ENCODE peak calls at places on chromosomes 12 and 14, in eight cellular contexts. B is K562, G is stomach, R is sigmoid colon, W is Peyer's patch, K is ovary, Y is transverse colon, I is endothelial cell of umbilical vein. D is an unnamed sample.

GRCh38 chr14:89926709-89927108 is 27.8 kb downstream of the EFCAB11 start:
- DNase-seq in B (no peak), G (no peak), R (no peak), W (no peak), K (no peak), Y (no peak), I (peak), D (no peak)

GRCh38 chr14:89476515-89476914 is 59.5 kb upstream of the FOXN3 start:
- DNase-seq in B (no peak), G (no peak), R (no peak), W (no peak), K (no peak), Y (no peak), I (no peak), D (no peak)

GRCh38 chr14:58826845-58827686 is 189.3 kb downstream of the DACT1 start:
- DNase-seq in B (peak), G (no peak), R (no peak), W (no peak), K (no peak), Y (no peak), I (no peak), D (no peak)

GRCh38 chr12:121154793-121155375 is 22.2 kb downstream of the P2RX7 start:
- DNase-seq in B (no peak), G (no peak), R (no peak), W (no peak), K (no peak), Y (no peak), I (no peak), D (no peak)

GRCh38 chr12:95339086-95339788 is 121.6 kb downstream of the VEZT start:
- DNase-seq in B (no peak), G (no peak), R (no peak), W (no peak), K (no peak), Y (no peak), I (no peak), D (no peak)

GRCh38 chr12:38921025-38921677 is 15.8 kb upstream of the CPNE8 start:
- DNase-seq in B (peak), G (peak), R (no peak), W (no peak), K (no peak), Y (peak), I (peak), D (peak)

GRCh38 chr12:124566181-124567034 is 1.0 kb downstream of the NCOR2 start:
- DNase-seq in B (peak), G (peak), R (peak), W (peak), K (peak), Y (peak), I (peak), D (peak)

GRCh38 chr14:80425686-80426085 is 214.4 kb upstream of the DIO2 start:
- DNase-seq in B (no peak), G (no peak), R (no peak), W (no peak), K (no peak), Y (no peak), I (peak), D (no peak)

GRCh38 chr14:70257526-70257925 is 68.8 kb upstream of the SLC8A3 start:
- DNase-seq in B (peak), G (no peak), R (no peak), W (no peak), K (no peak), Y (peak), I (no peak), D (peak)

GRCh38 chr14:35385042-35385839 is 19.3 kb downstream of the NFKBIA start:
- DNase-seq in B (peak), G (peak), R (peak), W (no peak), K (peak), Y (peak), I (peak), D (no peak)

GRCh38 chr12:39905152-39905551 is 200.7 kb downstream of the SLC2A13 start:
- DNase-seq in B (no peak), G (no peak), R (peak), W (no peak), K (peak), Y (peak), I (no peak), D (no peak)

GRCh38 chr12:31215521-31216232 is 110.3 kb downstream of the SINHCAF start:
- DNase-seq in B (no peak), G (no peak), R (peak), W (no peak), K (no peak), Y (no peak), I (no peak), D (no peak)

GRCh38 chr12:65741662-65742480 is 82.4 kb upstream of the HMGA2 start:
- DNase-seq in B (peak), G (no peak), R (no peak), W (no peak), K (peak), Y (peak), I (peak), D (peak)

GRCh38 chr14:94355191-94355794 is 32.2 kb upstream of the SERPINA6 start:
- DNase-seq in B (no peak), G (peak), R (no peak), W (no peak), K (peak), Y (peak), I (no peak), D (no peak)

GRCh38 chr14:81474685-81475324 is 58.8 kb downstream of the SEL1L start:
- DNase-seq in B (no peak), G (no peak), R (no peak), W (no peak), K (no peak), Y (no peak), I (no peak), D (no peak)

GRCh38 chr14:61647704-61648103 is 47.6 kb upstream of the HIF1A start:
- DNase-seq in B (no peak), G (no peak), R (no peak), W (no peak), K (no peak), Y (no peak), I (no peak), D (no peak)

GRCh38 chr12:64890873-64891468 is 66.5 kb downstream of the TBC1D30 start:
- DNase-seq in B (peak), G (no peak), R (no peak), W (no peak), K (no peak), Y (no peak), I (peak), D (peak)

GRCh38 chr12:82486524-82487235 is 128.4 kb downstream of the METTL25 start:
- DNase-seq in B (no peak), G (no peak), R (no peak), W (no peak), K (no peak), Y (no peak), I (peak), D (no peak)

GRCh38 chr12:16524378-16524777 is 81.6 kb downstream of the LMO3 start:
- DNase-seq in B (no peak), G (no peak), R (no peak), W (no peak), K (no peak), Y (no peak), I (no peak), D (no peak)

GRCh38 chr14:80637726-80638619 is 303.6 kb downstream of the CEP128 start:
- DNase-seq in B (no peak), G (no peak), R (no peak), W (no peak), K (no peak), Y (no peak), I (peak), D (no peak)

GRCh38 chr14:81001447-81001846 is 46.0 kb downstream of the TSHR start:
- DNase-seq in B (no peak), G (no peak), R (no peak), W (no peak), K (no peak), Y (no peak), I (no peak), D (no peak)

GRCh38 chr12:569803-570236 is 93.4 kb downstream of the NINJ2 start:
- DNase-seq in B (peak), G (peak), R (peak), W (peak), K (peak), Y (peak), I (peak), D (peak)

GRCh38 chr14:49586673-49587460 is 687 bp upstream of the RPS29 start:
- DNase-seq in B (peak), G (no peak), R (no peak), W (peak), K (peak), Y (peak), I (peak), D (peak)

GRCh38 chr14:49584058-49584457 is 2.1 kb downstream of the RPS29 start:
- DNase-seq in B (no peak), G (no peak), R (no peak), W (no peak), K (no peak), Y (no peak), I (no peak), D (no peak)

GRCh38 chr14:49589387-49589786 is 3.2 kb upstream of the RPS29 start:
- DNase-seq in B (no peak), G (no peak), R (no peak), W (no peak), K (no peak), Y (no peak), I (no peak), D (no peak)

GRCh38 chr14:49583629-49584028 is 2.6 kb downstream of the RPS29 start:
- DNase-seq in B (no peak), G (no peak), R (no peak), W (no peak), K (no peak), Y (no peak), I (no peak), D (no peak)

GRCh38 chr14:49585803-49586672 is at the start of gene RPS29:
- DNase-seq in B (peak), G (peak), R (peak), W (peak), K (peak), Y (peak), I (peak), D (peak)
- TF ChIP-seq POLR2A in B (peak), G (no peak), R (peak), W (peak), K (peak), Y (peak), I (peak), D (peak)

DNA sequence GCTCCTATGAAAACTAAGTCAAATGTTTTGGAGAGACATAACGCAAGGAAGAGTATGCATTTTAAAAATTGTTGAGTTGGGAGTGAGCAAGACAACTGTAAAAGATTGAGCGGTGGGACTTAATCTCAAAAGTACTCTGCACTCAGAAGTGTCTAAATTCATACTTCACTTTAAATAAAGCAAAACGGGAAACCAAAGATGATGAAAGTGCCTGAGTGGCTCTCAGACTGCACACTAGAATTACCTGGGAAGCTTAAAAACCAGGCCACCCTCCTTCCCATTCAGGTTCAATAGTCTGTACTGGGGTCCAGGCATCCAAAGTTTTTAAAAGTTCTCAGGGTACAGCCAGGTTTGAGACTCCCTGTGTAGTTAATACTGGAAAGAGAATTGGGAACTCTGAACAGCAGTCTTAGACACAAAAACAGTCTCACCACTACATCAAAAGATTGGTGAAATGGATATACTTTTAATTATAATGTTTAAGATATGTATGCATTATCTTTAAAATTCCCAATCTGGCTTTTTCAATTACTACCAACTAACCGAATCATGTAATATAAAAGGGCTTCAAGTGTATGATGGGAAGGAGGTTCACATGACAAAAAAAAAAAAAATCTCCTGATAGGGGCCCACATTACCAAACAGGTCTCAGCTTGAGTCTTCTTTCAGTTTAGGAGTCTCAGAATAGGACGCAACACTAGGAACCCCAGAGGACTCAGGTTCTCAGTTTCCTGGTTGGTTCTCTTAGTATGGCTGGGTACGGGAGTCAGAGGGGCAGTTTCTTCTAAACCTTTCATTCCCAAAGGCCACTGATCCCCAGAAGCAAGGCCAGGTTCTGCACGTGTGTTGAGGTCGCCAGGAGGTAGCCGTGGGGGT is 1.0 kb downstream of the HOMEZ start:
- DNase-seq in B (no peak), G (no peak), R (no peak), W (no peak), K (no peak), Y (no peak), I (no peak), D (peak)
- TF ChIP-seq POLR2A in B (no peak), G (no peak), R (no peak), W (no peak), K (no peak), Y (no peak), I (no peak), D (no peak)

GRCh38 chr12:57127101-57127709 is 1.1 kb upstream of the LRP1 start:
- DNase-seq in B (peak), G (peak), R (peak), W (peak), K (peak), Y (peak), I (no peak), D (peak)
- TF ChIP-seq POLR2A in B (peak), G (no peak), R (no peak), W (no peak), K (no peak), Y (no peak), I (no peak), D (no peak)

DNA sequence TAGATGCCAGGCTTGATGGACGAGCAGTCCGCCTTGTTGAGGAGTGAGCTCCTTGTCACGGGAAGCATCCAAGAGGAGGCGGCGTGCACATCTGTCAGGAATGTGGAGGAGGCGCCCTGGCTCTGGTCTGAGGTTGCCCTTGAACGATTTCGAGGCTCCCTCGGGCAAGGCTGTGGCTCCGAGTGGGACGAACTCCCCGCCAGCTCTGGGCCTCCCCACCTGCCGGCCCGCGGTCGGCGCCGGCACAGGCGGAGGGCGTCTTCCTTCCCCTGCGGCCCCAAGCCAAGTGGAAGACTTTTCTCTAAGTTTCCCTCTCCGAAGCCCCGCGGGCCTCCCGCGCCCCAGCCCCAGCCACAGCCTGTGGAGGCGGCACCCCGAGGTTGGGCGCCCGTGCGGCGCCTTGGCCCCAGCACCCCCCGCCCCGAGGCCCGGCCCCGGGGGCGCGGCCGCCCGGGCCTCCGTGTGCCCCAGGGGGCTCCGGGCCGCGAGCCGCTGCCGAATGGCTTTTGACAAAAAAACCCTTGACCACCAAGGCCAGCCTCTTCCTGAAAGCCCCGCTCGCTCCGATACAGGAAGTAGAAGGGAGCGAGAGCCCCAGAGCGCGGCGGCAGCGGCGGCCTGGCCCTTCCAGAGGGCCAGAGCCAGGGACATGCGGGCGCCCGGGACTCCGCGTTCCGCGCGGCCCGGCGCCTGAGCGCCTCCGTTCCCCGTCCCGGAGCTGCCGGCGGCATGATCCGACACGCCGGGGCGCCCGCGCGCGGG is at the start of gene RIN3:
- DNase-seq in B (no peak), G (no peak), R (peak), W (peak), K (peak), Y (peak), I (peak), D (peak)
- TF ChIP-seq POLR2A in B (no peak), G (no peak), R (no peak), W (no peak), K (peak), Y (peak), I (peak), D (peak)

GRCh38 chr12:101830391-101831325 is at the start of gene GNPTAB:
- DNase-seq in B (peak), G (peak), R (peak), W (peak), K (peak), Y (peak), I (peak), D (peak)
- TF ChIP-seq POLR2A in B (no peak), G (no peak), R (no peak), W (peak), K (no peak), Y (no peak), I (peak), D (peak)

DNA sequence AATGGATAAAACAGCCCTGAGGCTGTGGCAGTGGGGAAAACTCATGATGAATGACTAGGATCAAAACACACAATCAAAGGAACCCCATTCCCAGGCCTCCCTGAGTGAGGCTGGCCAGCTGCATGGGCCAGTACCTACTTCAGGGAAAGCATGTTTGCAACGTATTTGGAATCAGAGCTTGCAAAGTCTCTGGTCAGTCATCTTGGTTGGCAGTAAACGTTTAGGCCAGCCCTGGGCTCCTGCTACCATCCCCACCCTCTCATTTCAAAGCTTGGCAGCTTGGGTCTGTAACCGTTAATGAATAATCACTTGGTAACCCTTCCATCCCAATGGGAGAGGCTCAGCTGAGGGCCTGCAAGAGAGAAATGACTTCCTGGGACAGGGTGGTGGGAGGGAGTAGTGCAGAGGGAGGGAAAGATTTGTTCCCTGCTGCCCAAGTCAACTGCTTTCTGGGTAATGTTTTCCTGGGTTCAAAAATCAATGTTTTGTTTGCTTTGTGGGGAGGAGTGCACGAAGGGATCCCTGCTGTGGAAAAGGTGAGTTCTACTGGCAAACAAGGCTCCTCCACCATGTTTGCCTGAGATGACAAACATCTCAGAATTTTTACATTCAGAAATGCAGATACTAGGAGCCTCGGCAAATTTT is 2.0 kb upstream of the RNASE8 start:
- DNase-seq in B (no peak), G (no peak), R (no peak), W (no peak), K (no peak), Y (peak), I (no peak), D (no peak)
- TF ChIP-seq POLR2A in B (no peak), G (no peak), R (no peak), W (no peak), K (no peak), Y (peak), I (no peak), D (no peak)